ENCODE peak calls at places on chromosome 5, in ten cellular contexts. W, D, O, F, V, J, U, R, S and K are unnamed samples. For H3K9me3, the result is how much of the 10 kb centered on the place peaks cover.

GRCh38 chr5:9337908-9338307 is 208.0 kb downstream of the SEMA5A start:
- DNase-seq in W (no peak), D (no peak), O (no peak), F (no peak), V (no peak), J (no peak), U (no peak), R (no peak), S (no peak), K (no peak)

GRCh38 chr5:32504923-32505596 is 60.5 kb upstream of the ZFR start:
- DNase-seq in W (peak), D (peak), O (peak), F (no peak), V (peak), J (no peak), U (peak), R (peak), S (no peak), K (no peak)

GRCh38 chr5:109654455-109654854 is 35.3 kb upstream of the MAN2A1 start:
- DNase-seq in W (no peak), D (no peak), O (no peak), F (no peak), V (no peak), J (no peak), U (no peak), R (no peak), S (no peak), K (no peak)

GRCh38 chr5:152187668-152188067 is 217.4 kb downstream of the NMUR2 start:
- DNase-seq in W (no peak), D (no peak), O (no peak), F (no peak), V (no peak), J (no peak), U (no peak), R (no peak), S (no peak), K (no peak)

GRCh38 chr5:54514841-54515432 is 2.6 kb upstream of the SNX18 start:
- DNase-seq in W (no peak), D (no peak), O (no peak), F (no peak), V (no peak), J (no peak), U (no peak), R (no peak), S (no peak), K (no peak)

GRCh38 chr5:126195410-126196100 is 227.7 kb upstream of the GRAMD2B start:
- DNase-seq in W (peak), D (no peak), O (no peak), F (no peak), V (no peak), J (no peak), U (no peak), R (no peak), S (no peak), K (no peak)

GRCh38 chr5:176712546-176713297 is 65.4 kb downstream of the TSPAN17 start:
- DNase-seq in W (no peak), D (no peak), O (no peak), F (no peak), V (no peak), J (no peak), U (no peak), R (no peak), S (no peak), K (no peak)

GRCh38 chr5:171969288-171969880 is 37.1 kb downstream of the FBXW11 start:
- DNase-seq in W (no peak), D (no peak), O (no peak), F (no peak), V (no peak), J (no peak), U (no peak), R (no peak), S (no peak), K (no peak)

GRCh38 chr5:53318303-53318702 is 162.1 kb upstream of the FST start:
- DNase-seq in W (no peak), D (no peak), O (no peak), F (peak), V (no peak), J (no peak), U (no peak), R (no peak), S (no peak), K (no peak)

GRCh38 chr5:124774002-124774318 is 27.5 kb upstream of the ZNF608 start:
- DNase-seq in W (no peak), D (no peak), O (no peak), F (no peak), V (no peak), J (no peak), U (no peak), R (no peak), S (no peak), K (no peak)

GRCh38 chr5:88672644-88673493 is 210.1 kb downstream of the MEF2C start:
- DNase-seq in W (no peak), D (no peak), O (no peak), F (no peak), V (no peak), J (peak), U (no peak), R (no peak), S (no peak), K (no peak)

DNA sequence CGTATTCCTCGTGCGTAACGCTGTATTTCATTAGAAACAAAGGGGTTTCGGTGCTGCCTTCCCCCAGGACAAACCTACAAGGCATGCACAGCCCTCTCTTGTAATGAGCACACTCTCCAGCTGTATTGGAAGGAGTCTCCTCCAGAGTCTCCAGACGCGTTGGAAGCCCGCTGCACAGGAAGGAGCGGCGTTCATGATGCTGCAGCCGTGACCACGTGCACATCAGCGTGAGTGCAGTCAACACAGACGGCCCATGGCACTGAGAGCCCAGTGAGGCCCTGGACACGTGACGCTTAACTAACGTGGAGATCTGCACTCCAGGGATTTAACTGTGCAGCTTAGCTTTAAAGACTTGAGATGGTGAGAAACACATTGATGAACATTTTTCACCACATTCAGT is 209.0 kb upstream of the IRX1 start:
- DNase-seq in W (no peak), D (no peak), O (no peak), F (no peak), V (no peak), J (no peak), U (no peak), R (peak), S (no peak), K (no peak)
- H3K9me3 ChIP-seq in W (under half), D (under half), O (under half), F (under half), V (under half), J (under half), U (under half), R (under half), S (under half), K (under half)

DNA sequence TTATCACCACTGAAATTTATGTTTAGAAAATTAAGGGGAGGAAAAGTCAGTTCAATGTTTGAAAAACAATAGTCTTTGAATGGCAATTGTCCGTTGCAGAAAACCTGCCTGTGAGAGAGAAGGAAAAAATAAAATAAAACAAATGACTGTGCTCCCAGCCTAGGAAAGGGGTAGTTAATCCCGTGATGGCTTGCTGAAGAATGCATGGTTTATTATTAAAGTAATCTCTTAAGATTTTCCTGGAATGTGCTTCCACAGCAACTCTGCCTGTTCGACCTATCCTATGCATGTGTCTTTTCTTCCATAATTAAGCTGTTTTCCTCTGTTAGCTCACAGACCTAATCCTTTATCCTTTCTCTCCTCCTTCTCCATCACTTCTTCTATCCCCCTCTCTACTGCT is 2.4 kb upstream of the DAB2 start:
- DNase-seq in W (no peak), D (no peak), O (no peak), F (no peak), V (no peak), J (no peak), U (no peak), R (no peak), S (no peak), K (no peak)
- TF ChIP-seq EP300 in W (no peak), D (no peak), O (no peak), F (no peak), V (peak), J (no peak), U (no peak), R (no peak), S (no peak), K (no peak)

GRCh38 chr5:141356950-141357349 is 2.1 kb downstream of the PCDHGA4 start:
- DNase-seq in W (no peak), D (no peak), O (no peak), F (no peak), V (no peak), J (no peak), U (no peak), R (no peak), S (no peak), K (no peak)
- H3K9me3 ChIP-seq in W (under half), D (half or more), O (under half), F (half or more), V (under half), J (under half), U (half or more), R (under half), S (under half), K (half or more)

GRCh38 chr5:178392386-178392785 is 159.8 kb upstream of the PHYKPL start:
- DNase-seq in W (no peak), D (no peak), O (no peak), F (no peak), V (no peak), J (no peak), U (no peak), R (no peak), S (no peak), K (peak)
- TF ChIP-seq EP300 in W (no peak), D (no peak), O (no peak), F (no peak), V (no peak), J (no peak), U (no peak), R (no peak), S (no peak), K (no peak)

DNA sequence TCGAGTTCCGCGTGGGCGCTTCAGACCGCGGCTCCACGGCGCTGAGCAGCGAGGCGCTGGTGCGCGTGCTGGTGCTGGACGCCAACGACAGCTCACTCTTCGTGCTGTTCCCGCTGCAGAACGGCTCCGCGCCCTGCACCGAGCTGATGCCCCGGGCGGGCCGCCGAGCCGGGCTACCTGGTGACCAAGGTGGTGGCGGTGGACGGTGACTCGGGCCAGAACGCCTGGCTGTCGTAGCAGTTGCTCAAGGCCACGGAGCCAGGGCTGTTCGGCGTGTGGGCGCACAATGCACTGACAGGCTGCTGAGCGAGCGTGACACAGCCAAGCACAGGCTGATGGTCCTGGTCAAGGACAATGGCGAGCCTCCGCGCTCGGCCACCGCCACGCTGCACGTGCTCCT is 3.7 kb upstream of the PCDHB15 start:
- DNase-seq in W (no peak), D (no peak), O (no peak), F (no peak), V (no peak), J (no peak), U (no peak), R (no peak), S (no peak), K (no peak)
- H3K9me3 ChIP-seq in W (under half), D (under half), O (under half), F (under half), V (under half), J (under half), U (half or more), R (under half), S (under half), K (half or more)

GRCh38 chr5:91042856-91043255 is 340.3 kb downstream of the ARRDC3 start:
- DNase-seq in W (no peak), D (no peak), O (no peak), F (no peak), V (no peak), J (no peak), U (no peak), R (no peak), S (no peak), K (no peak)

GRCh38 chr5:91033370-91033769 is 349.7 kb downstream of the ARRDC3 start:
- DNase-seq in W (no peak), D (no peak), O (no peak), F (no peak), V (no peak), J (no peak), U (peak), R (no peak), S (no peak), K (no peak)

GRCh38 chr5:91042225-91042624 is 340.9 kb downstream of the ARRDC3 start:
- DNase-seq in W (no peak), D (no peak), O (no peak), F (no peak), V (no peak), J (no peak), U (no peak), R (no peak), S (no peak), K (no peak)

GRCh38 chr5:91038180-91038808 is 344.8 kb downstream of the ARRDC3 start:
- DNase-seq in W (peak), D (no peak), O (no peak), F (no peak), V (no peak), J (no peak), U (peak), R (no peak), S (no peak), K (no peak)
- TF ChIP-seq EP300 in W (peak), D (no peak), O (no peak), F (no peak), V (no peak), J (no peak), U (no peak), R (no peak), S (no peak), K (no peak)

GRCh38 chr5:180848265-180848664 is 12.8 kb downstream of the ZFP62 start:
- DNase-seq in W (no peak), D (no peak), O (no peak), F (no peak), V (no peak), J (no peak), U (no peak), R (no peak), S (no peak), K (no peak)
- H3K9me3 ChIP-seq in W (under half), D (under half), O (under half), F (half or more), V (under half), J (half or more), U (under half), R (under half), S (half or more), K (under half)